ENCODE peak calls at places on chromosomes 13 and 19, in four cellular contexts. Z is HepG2, G is HCT116, V is K562. W is an unnamed sample.

GRCh38 chr19:14120497-14120780 is 2.9 kb upstream of the PRKACA start:
- DNase-seq in V (no peak), Z (no peak), G (no peak), W (no peak)

GRCh38 chr13:69198706-69199105 is 908.9 kb upstream of the ATXN8OS start:
- DNase-seq in Z (no peak), G (no peak), V (no peak), W (peak)

GRCh38 chr19:56748443-56748842 is 76.9 kb upstream of the ZNF835 start:
- DNase-seq in V (no peak), Z (peak), G (no peak), W (peak)

GRCh38 chr13:25046985-25047660 is 48.8 kb upstream of the PABPC3 start:
- DNase-seq in G (no peak), Z (no peak), V (no peak), W (peak)

GRCh38 chr13:30395192-30396158 is 26.8 kb upstream of the UBE2L5 start:
- DNase-seq in G (peak), V (peak), Z (peak), W (peak)

GRCh38 chr13:98033277-98034247 is 80.1 kb downstream of the IPO5 start:
- DNase-seq in Z (peak), G (peak), V (no peak), W (peak)

GRCh38 chr13:113981201-113981605 is 7.3 kb upstream of the C13orf46 start:
- DNase-seq in V (no peak), G (peak), Z (no peak), W (no peak)

GRCh38 chr13:61765181-61765742 is 349.6 kb upstream of the PCDH20 start:
- DNase-seq in Z (no peak), G (no peak), V (no peak), W (no peak)

GRCh38 chr13:29545988-29546387 is 49.5 kb downstream of the SLC7A1 start:
- DNase-seq in G (no peak), Z (no peak), V (no peak), W (no peak)

GRCh38 chr13:97911311-97912138 is 42.0 kb upstream of the IPO5 start:
- DNase-seq in Z (peak), V (peak), G (peak), W (peak)

GRCh38 chr19:55276720-55277430 is 3.0 kb downstream of the HSPBP1 start:
- DNase-seq in G (no peak), Z (no peak), V (no peak), W (no peak)

GRCh38 chr13:42894765-42895181 is 97.3 kb downstream of the EPSTI1 start:
- DNase-seq in G (no peak), V (no peak), Z (no peak), W (peak)

GRCh38 chr19:47227347-47228167 is 3.4 kb downstream of the BBC3 start:
- DNase-seq in G (peak), V (peak), Z (peak), W (peak)

GRCh38 chr13:21884965-21885567 is 214.2 kb downstream of the FGF9 start:
- DNase-seq in G (no peak), V (no peak), Z (no peak), W (no peak)

GRCh38 chr19:22606212-22606553 is 27.9 kb upstream of the ZNF492 start:
- DNase-seq in V (no peak), G (no peak), Z (no peak), W (no peak)

GRCh38 chr19:4232614-4233281 is 3.4 kb downstream of the EBI3 start:
- DNase-seq in V (peak), Z (no peak), G (no peak), W (peak)

GRCh38 chr19:2190848-2191455 is 27.2 kb downstream of the DOT1L start:
- DNase-seq in G (no peak), Z (no peak), V (no peak), W (no peak)

GRCh38 chr19:4633140-4633967 is 6.0 kb upstream of the TNFAIP8L1 start:
- DNase-seq in G (peak), V (peak), Z (peak), W (peak)

GRCh38 chr19:47663435-47663910 is 49.7 kb upstream of the EHD2 start:
- DNase-seq in V (no peak), G (no peak), Z (peak), W (no peak)

GRCh38 chr13:50584856-50585580 is 258.5 kb downstream of the DLEU7 start:
- DNase-seq in V (no peak), Z (no peak), G (no peak), W (no peak)

GRCh38 chr13:29886446-29886845 is 36.0 kb upstream of the UBL3 start:
- DNase-seq in G (no peak), V (no peak), Z (no peak), W (no peak)

GRCh38 chr19:6000228-6000847 is 22.4 kb upstream of the RANBP3 start:
- DNase-seq in Z (no peak), G (no peak), V (no peak), W (no peak)
- TF ChIP-seq ELF1 in Z (no peak), G (no peak), V (no peak), W (no peak)

GRCh38 chr13:40083841-40084240 is 428.4 kb downstream of the COG6 start:
- DNase-seq in Z (no peak), G (no peak), V (no peak), W (no peak)

GRCh38 chr13:40084934-40085333 is 429.5 kb downstream of the COG6 start:
- DNase-seq in V (no peak), G (no peak), Z (no peak), W (no peak)

GRCh38 chr13:40082644-40083043 is 427.2 kb downstream of the COG6 start:
- DNase-seq in G (no peak), V (no peak), Z (peak), W (no peak)

GRCh38 chr13:40087021-40088002 is 431.9 kb downstream of the COG6 start:
- DNase-seq in G (no peak), Z (peak), V (no peak), W (no peak)
- TF ChIP-seq ELF1 in G (no peak), Z (no peak), V (no peak), W (no peak)

GRCh38 chr13:102599451-102600012 is 2.7 kb downstream of the TPP2 start:
- DNase-seq in Z (no peak), G (no peak), V (no peak), W (no peak)
- TF ChIP-seq ELF1 in Z (no peak), G (no peak), V (no peak), W (no peak)

DNA sequence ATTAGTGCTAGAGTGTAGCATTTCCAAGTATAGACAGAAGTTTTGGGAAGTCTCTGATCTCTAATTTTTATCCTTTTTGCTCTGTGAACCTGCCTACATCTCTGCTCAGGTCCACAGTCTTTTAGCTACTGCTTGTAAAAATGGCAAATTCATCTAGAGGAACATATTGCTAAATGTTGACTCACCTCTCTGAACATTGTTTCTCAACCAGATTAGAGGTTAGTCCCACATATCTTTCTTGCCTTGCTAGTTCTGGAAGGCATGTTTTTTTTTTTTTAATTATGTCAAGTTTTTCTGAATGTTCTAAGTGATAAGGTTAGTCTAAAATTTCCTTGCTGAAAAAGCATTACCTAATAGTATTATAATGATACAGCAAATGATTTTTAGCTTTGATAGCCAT is 2889.6 kb upstream of the PCDH20 start:
- DNase-seq in V (no peak), Z (no peak), G (no peak), W (no peak)
- TF ChIP-seq ELF1 in V (no peak), Z (no peak), G (no peak), W (no peak)

GRCh38 chr19:58279042-58279924 is 528 bp downstream of the ZNF8 start:
- DNase-seq in Z (peak), G (no peak), V (peak), W (peak)
- TF ChIP-seq ELF1 in Z (no peak), G (no peak), V (no peak), W (no peak)

GRCh38 chr13:20312292-20312691 is 80.2 kb upstream of the GJB6 start:
- DNase-seq in V (no peak), Z (no peak), G (no peak), W (no peak)
- TF ChIP-seq ELF1 in V (no peak), Z (no peak), G (no peak), W (no peak)

DNA sequence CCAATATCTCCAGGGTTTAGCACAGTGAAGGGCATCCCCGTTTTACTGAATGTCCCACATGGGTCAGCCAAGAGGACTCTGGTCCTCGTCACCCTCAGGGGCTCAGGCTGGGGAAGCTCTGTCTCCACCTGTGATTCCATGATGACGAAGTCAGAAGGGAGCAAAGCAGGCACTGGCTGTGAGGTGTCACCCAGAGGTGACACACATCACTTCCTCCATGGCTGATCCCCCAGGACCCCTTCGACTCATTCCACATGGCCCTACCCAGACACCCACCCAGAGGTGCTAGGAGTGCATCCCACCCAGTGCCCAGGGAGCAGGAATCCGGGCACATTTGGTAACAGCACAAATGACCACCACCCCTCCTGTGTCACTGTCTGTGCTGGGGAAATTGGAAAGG is 145.2 kb upstream of the VSTM2B start:
- DNase-seq in Z (no peak), G (no peak), V (no peak), W (no peak)
- TF ChIP-seq ELF1 in Z (no peak), G (no peak), V (no peak), W (no peak)

GRCh38 chr19:16068696-16069259 is 7.5 kb upstream of the TPM4 start:
- DNase-seq in G (no peak), Z (no peak), V (no peak), W (no peak)

GRCh38 chr19:16073481-16073880 is 2.8 kb upstream of the TPM4 start:
- DNase-seq in Z (no peak), G (no peak), V (no peak), W (no peak)

GRCh38 chr19:16069813-16070365 is 6.4 kb upstream of the TPM4 start:
- DNase-seq in Z (no peak), G (no peak), V (no peak), W (no peak)

GRCh38 chr19:16071072-16071691 is 5.1 kb upstream of the TPM4 start:
- DNase-seq in Z (no peak), G (no peak), V (no peak), W (no peak)

DNA sequence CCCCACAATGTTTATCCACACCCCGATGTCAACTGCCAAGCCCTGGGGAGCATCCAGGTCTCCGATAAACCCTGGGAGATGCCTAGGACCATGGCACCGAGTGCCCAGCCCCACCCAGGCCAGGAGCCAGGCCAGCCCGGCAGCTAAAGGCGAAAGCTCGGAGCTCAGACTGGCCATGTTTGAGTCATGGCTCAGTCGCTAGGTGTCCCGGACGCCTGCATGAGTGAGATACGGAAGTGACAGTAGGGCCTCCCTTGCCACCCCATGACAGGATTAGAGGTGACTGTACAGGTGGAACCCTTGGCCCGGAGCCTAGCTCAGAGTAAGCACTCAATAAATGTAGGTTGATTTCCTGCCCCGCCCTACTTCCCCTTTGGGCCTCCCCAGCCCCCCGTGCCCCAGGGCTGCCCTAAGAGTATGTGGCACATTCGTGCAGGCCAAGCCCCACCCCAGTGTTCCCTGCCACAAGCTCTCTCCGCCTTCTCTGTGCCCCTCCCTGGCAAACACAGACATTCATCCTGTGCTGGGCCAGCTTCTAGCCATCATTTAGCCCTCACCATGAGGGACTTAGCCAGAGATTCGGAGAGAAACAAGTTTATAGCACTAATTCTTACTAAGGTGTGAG is 5.8 kb upstream of the TPM4 start:
- DNase-seq in G (peak), V (peak), Z (peak), W (no peak)
- TF ChIP-seq ELF1 in G (no peak), V (peak), Z (peak), W (no peak)

DNA sequence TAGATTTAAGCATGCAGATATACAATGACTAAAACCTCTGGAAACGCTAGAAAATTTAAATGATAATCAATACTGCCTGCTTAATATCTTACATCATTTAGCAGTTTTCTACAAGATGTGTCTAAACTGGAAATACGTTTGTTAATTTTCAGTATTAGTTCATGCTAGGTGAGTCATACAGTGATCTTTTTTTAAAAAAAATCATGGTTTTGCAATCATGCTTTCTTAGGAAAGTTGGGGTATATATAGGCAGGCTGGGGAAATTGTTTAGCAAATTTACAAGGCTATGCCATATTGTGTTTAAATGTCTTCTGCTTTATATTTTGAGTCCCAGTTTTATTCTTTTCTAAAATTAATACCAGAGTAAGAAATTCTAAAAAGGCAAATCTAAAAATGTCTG is 245.4 kb upstream of the SPRY2 start:
- DNase-seq in V (no peak), Z (no peak), G (no peak), W (no peak)
- TF ChIP-seq ELF1 in V (no peak), Z (no peak), G (no peak), W (no peak)